ENCODE peak calls at places on chromosomes 6 and 20, in five cellular contexts. J is cardiac muscle cell, W is H9, A is Calu3, X is sigmoid colon. U is an unnamed sample.

GRCh38 chr6:108838101-108838717 is 10.0 kb upstream of the ARMC2 start:
- DNase-seq in W (peak), J (peak), X (no peak), A (peak), U (peak)

GRCh38 chr6:38058022-38058421 is 238.5 kb downstream of the ZFAND3 start:
- DNase-seq in X (no peak), W (no peak), J (no peak), A (no peak), U (no peak)

GRCh38 chr6:151690303-151690702 is 117.2 kb upstream of the ESR1 start:
- DNase-seq in W (no peak), A (no peak), X (no peak), J (peak), U (no peak)

GRCh38 chr6:150228067-150228733 is 85.4 kb downstream of the PPP1R14C start:
- DNase-seq in X (no peak), J (no peak), A (no peak), W (no peak), U (no peak)

GRCh38 chr6:6661684-6662083 is 73.2 kb downstream of the LY86 start:
- DNase-seq in X (peak), J (peak), W (no peak), A (no peak), U (no peak)

GRCh38 chr20:54111460-54111859 is 41.1 kb upstream of the BCAS1 start:
- DNase-seq in J (no peak), A (no peak), X (no peak), W (no peak), U (no peak)

GRCh38 chr6:28809947-28810654 is 113.7 kb downstream of the TRIM27 start:
- DNase-seq in A (no peak), W (peak), X (no peak), J (peak), U (peak)

GRCh38 chr20:32495217-32495565 is 89.9 kb downstream of the NOL4L start:
- DNase-seq in X (peak), W (peak), A (no peak), J (peak), U (no peak)

GRCh38 chr6:1527098-1527497 is 82.6 kb upstream of the FOXC1 start:
- DNase-seq in X (no peak), W (peak), J (peak), A (peak), U (peak)

GRCh38 chr20:19354950-19355349 is 142.5 kb downstream of the SLC24A3 start:
- DNase-seq in W (no peak), J (no peak), A (no peak), X (no peak), U (no peak)

GRCh38 chr20:14284443-14284842 is 53.0 kb downstream of the FLRT3 start:
- DNase-seq in X (no peak), J (no peak), A (no peak), W (no peak), U (no peak)

GRCh38 chr20:3235661-3236324 is 3.2 kb downstream of the SLC4A11 start:
- DNase-seq in W (no peak), A (peak), X (no peak), J (no peak), U (no peak)

GRCh38 chr20:37298190-37298939 is 8.9 kb downstream of the MANBAL start:
- DNase-seq in W (no peak), A (no peak), J (peak), X (no peak), U (no peak)

GRCh38 chr6:43495409-43495941 is 14.7 kb downstream of the LRRC73 start:
- DNase-seq in J (no peak), X (no peak), W (no peak), A (peak), U (no peak)

GRCh38 chr6:155186052-155186658 is 77.7 kb upstream of the CLDN20 start:
- DNase-seq in J (no peak), X (no peak), A (no peak), W (peak), U (no peak)

GRCh38 chr6:85641916-85642773 is 541 bp downstream of the SYNCRIP start:
- DNase-seq in X (peak), J (peak), A (peak), W (peak), U (peak)

GRCh38 chr6:13427838-13428527 is 59.4 kb downstream of the GFOD1 start:
- DNase-seq in A (no peak), W (peak), J (no peak), X (no peak), U (peak)

GRCh38 chr6:137492771-137493217 is 1.4 kb downstream of the OLIG3 start:
- DNase-seq in X (no peak), A (no peak), J (no peak), W (no peak), U (no peak)

GRCh38 chr6:33878541-33878940 is 74.7 kb upstream of the MLN start:
- DNase-seq in X (no peak), A (no peak), J (no peak), W (no peak), U (no peak)

GRCh38 chr6:87731818-87732661 is 30.0 kb upstream of the AKIRIN2 start:
- DNase-seq in A (peak), W (no peak), J (peak), X (peak), U (no peak)

GRCh38 chr20:4322499-4322898 is 307.1 kb upstream of the RNF24 start:
- DNase-seq in W (no peak), J (no peak), X (no peak), A (no peak), U (no peak)

GRCh38 chr6:121627761-121628160 is 192.3 kb downstream of the GJA1 start:
- DNase-seq in W (no peak), J (no peak), A (no peak), X (no peak), U (no peak)

GRCh38 chr20:16444056-16444777 is 129.0 kb downstream of the KIF16B start:
- DNase-seq in A (no peak), X (no peak), J (peak), W (no peak), U (no peak)

GRCh38 chr6:111759836-111760785 is 113.1 kb downstream of the FYN start:
- DNase-seq in W (no peak), J (peak), A (no peak), X (peak), U (no peak)

GRCh38 chr20:16803965-16804792 is 56.0 kb downstream of the OTOR start:
- DNase-seq in A (peak), X (peak), W (peak), J (peak), U (peak)

GRCh38 chr20:23870461-23870860 is 9.1 kb downstream of the CST5 start:
- DNase-seq in W (no peak), X (no peak), A (no peak), J (no peak), U (no peak)

GRCh38 chr6:157989541-157990289 is 8.1 kb downstream of the SYNJ2 start:
- DNase-seq in W (no peak), X (peak), J (peak), A (peak), U (no peak)

GRCh38 chr20:20821496-20822260 is 109.2 kb upstream of the RALGAPA2 start:
- DNase-seq in A (no peak), W (peak), J (no peak), X (no peak), U (no peak)

GRCh38 chr20:20823469-20823868 is 111.0 kb upstream of the RALGAPA2 start:
- DNase-seq in X (no peak), W (no peak), A (no peak), J (no peak), U (no peak)

GRCh38 chr20:20820780-20821495 is 108.5 kb upstream of the RALGAPA2 start:
- DNase-seq in J (no peak), X (no peak), A (no peak), W (no peak), U (no peak)

GRCh38 chr20:20816969-20817368 is 104.5 kb upstream of the RALGAPA2 start:
- DNase-seq in W (no peak), A (no peak), J (no peak), X (no peak), U (no peak)

DNA sequence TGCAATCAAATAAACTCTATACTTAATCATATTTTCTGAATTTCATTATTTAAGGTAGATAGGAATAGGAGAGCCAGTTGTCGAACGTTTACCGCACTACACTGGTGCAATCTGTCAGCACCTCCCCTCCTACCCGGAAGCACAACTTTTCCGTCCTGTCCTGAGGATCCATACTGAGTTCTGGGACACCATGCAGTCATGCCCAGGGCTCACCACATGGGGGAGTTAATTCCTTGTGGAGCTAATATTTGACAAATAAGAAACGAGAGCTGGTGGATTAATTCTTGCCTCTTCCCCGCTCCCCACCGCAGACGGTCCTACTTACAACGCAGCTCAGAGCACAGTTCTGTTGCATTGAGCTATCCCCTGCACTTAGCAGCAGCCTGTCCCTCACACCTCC is 107.7 kb upstream of the RALGAPA2 start:
- DNase-seq in J (peak), A (no peak), X (no peak), W (peak), U (peak)
- TF ChIP-seq CTCF in J (peak), A (no peak), X (no peak), W (peak), U (peak)

GRCh38 chr6:37018152-37019064 is 13.0 kb downstream of the FGD2 start:
- DNase-seq in X (peak), W (peak), A (peak), J (peak), U (peak)

GRCh38 chr6:37022135-37022863 is 16.8 kb downstream of the FGD2 start:
- DNase-seq in W (no peak), J (no peak), X (no peak), A (no peak), U (no peak)

GRCh38 chr6:37019065-37019450 is 13.6 kb downstream of the FGD2 start:
- DNase-seq in J (no peak), X (no peak), A (peak), W (no peak), U (no peak)

GRCh38 chr6:37020426-37021211 is 15.2 kb downstream of the FGD2 start:
- DNase-seq in J (no peak), W (peak), A (no peak), X (no peak), U (no peak)

DNA sequence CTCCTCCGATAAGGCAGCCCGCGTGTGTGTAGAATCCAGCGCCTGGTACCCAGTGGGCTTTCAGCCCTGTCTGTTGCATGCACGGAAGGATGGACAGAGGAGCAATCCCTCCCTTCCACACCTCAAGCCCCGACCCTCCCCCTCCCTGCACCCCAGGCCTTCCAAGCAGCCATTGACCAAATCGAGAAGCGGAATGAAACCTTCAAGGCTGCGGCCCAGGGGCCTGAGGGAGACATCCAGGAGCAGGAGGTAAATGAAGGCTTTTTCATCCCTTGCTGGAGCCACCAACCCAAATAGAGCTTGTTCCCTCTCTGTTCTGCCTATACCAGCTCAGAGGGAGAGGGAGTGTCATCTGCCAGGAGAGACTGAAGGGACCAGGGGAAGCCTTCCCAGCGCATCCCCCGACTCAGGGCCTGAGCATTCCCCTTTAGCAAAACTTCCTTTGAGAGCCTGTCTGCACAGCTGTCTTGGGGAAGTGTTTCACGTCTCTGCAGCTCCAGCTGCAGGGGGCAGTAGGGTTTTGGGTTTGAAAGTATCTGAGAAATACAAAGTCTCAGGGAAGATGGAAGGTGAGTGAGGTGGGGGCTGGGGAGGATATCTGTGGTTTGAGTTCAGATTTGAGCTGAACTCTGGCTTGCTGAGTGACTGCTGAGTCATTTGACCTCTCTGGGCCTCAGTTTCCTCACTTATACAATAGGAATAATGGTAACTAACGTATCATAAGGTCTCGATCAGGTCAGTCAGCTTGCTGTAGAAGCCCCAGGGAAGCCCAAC is 16.1 kb downstream of the FGD2 start:
- DNase-seq in W (peak), A (peak), X (no peak), J (peak), U (no peak)
- TF ChIP-seq CTCF in W (peak), A (peak), X (no peak), J (peak), U (peak)

GRCh38 chr6:131949615-131949908 is 1.6 kb downstream of the CCN2 start:
- DNase-seq in X (no peak), W (no peak), J (peak), A (no peak), U (no peak)

GRCh38 chr6:131951576-131952230 is 531 bp upstream of the CCN2 start:
- DNase-seq in W (no peak), A (no peak), X (no peak), J (peak), U (no peak)

GRCh38 chr6:131949909-131950766 is 1.0 kb downstream of the CCN2 start:
- DNase-seq in W (peak), J (peak), A (peak), X (peak), U (peak)

GRCh38 chr6:131948692-131949614 is 2.2 kb downstream of the CCN2 start:
- DNase-seq in A (peak), X (peak), J (peak), W (no peak), U (no peak)

DNA sequence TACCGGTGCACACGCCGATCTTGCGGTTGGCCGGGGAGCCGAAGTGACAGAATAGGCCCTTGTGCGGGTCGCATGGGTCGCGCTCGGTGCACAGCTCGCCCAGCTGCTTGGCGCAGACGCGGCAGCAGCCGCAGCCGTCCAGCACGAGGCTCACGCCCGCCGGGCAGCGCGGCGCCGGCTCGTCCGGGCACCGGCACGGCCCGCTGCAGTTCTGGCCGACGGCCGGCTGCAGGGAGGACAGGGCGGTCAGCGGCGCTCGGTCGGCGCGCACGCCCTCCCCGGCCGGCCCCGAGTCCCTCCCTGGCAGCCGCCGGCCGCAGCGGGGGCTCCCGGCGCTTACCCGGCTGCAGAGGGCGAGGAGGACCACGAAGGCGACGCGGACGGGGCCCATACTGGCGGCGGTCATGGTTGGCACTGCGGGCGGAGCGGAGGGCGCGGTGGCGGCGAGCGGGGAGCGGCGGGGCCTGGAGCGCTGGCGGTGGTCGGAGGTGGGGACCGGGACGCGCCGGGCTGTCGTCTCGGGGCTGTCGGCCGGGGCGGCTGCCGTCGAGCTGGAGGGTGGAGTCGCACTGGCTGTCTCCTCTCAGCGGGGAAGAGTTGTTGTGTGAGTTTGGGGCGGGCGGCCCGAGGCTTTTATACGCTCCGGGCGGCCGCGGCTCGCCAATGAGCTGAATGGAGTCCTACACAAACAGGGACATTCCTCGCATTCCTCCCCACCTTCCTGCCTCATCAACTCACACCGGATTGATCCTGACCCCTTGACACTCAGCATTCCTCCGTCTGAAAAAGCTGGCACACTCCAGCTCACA is at the start of gene CCN2:
- DNase-seq in J (peak), W (peak), A (peak), X (peak), U (peak)
- TF ChIP-seq CTCF in J (no peak), W (no peak), A (no peak), X (no peak), U (no peak)

GRCh38 chr6:75760320-75760719 is 11.3 kb downstream of the MYO6 start:
- DNase-seq in W (no peak), X (no peak), J (no peak), A (no peak), U (no peak)
- TF ChIP-seq CTCF in W (no peak), X (no peak), J (no peak), A (no peak), U (no peak)

GRCh38 chr6:113564401-113565161 is 292.6 kb upstream of the MARCKS start:
- DNase-seq in A (no peak), J (peak), X (peak), W (peak), U (peak)
- TF ChIP-seq CTCF in A (no peak), J (peak), X (peak), W (no peak), U (no peak)

GRCh38 chr20:39103305-39103704 is 141.2 kb downstream of the DHX35 start:
- DNase-seq in X (no peak), J (no peak), W (no peak), A (no peak), U (no peak)

GRCh38 chr20:39107741-39108140 is 145.6 kb downstream of the DHX35 start:
- DNase-seq in W (no peak), X (no peak), J (peak), A (peak), U (no peak)

GRCh38 chr20:39106791-39107190 is 144.6 kb downstream of the DHX35 start:
- DNase-seq in X (no peak), J (no peak), W (no peak), A (no peak), U (no peak)

GRCh38 chr20:39103732-39104131 is 141.6 kb downstream of the DHX35 start:
- DNase-seq in A (no peak), X (no peak), J (peak), W (no peak), U (no peak)

DNA sequence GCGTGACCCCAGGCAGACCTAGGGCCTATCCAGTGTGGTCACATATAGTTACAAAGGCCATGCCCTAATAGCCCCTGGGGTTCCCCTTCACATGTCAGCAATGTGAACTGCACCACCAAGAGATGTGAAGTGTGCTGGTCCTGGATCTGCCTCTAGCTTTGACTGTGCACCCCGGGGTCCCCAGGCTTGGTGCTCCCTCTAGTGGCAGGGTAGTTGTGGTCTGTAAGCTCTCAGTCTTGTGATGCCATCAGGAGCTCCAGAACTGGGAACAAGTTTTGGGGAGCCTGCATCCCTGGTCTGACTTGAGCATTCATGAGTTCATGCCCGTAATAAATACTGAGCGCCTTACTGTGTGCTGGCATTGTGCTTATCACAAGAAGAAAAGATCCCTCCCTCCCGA is 143.4 kb downstream of the DHX35 start:
- DNase-seq in W (no peak), X (no peak), A (peak), J (no peak), U (no peak)
- TF ChIP-seq CTCF in W (peak), X (no peak), A (peak), J (no peak), U (no peak)

GRCh38 chr20:44092551-44093248 is 94.3 kb downstream of the JPH2 start:
- DNase-seq in A (peak), X (peak), W (peak), J (peak), U (no peak)

GRCh38 chr20:44093249-44093582 is 93.8 kb downstream of the JPH2 start:
- DNase-seq in W (no peak), X (no peak), J (no peak), A (no peak), U (no peak)

GRCh38 chr20:44089987-44090674 is 96.9 kb downstream of the JPH2 start:
- DNase-seq in W (no peak), X (peak), J (peak), A (peak), U (no peak)

GRCh38 chr20:44087857-44088120 is 99.2 kb downstream of the JPH2 start:
- DNase-seq in W (no peak), J (no peak), X (peak), A (no peak), U (no peak)

GRCh38 chr20:44091026-44091425 is 96.0 kb downstream of the JPH2 start:
- DNase-seq in W (peak), X (peak), J (no peak), A (no peak), U (no peak)
- TF ChIP-seq CTCF in W (no peak), X (no peak), J (no peak), A (no peak), U (no peak)